ENCODE peak calls at places on chromosomes 11 and 22, in six cellular contexts. Z is IMR-90; F is colonic mucosa; Q is omental fat pad; A is CD8-positive, alpha-beta T cell; G is nephron progenitor cell. J is an unnamed sample.
A peak's percentile ranks its signal among the peaks of the same experiment; 100 is the strongest.

GRCh38 chr11:26580929-26581328 is 8.9 kb upstream of the MUC15 start:
- DNase-seq in Z (no peak), F (no peak), Q (no peak), A (no peak), G (no peak), J (peak; percentile 41)

GRCh38 chr11:126680109-126680508 is 320.5 kb downstream of the KIRREL3 start:
- DNase-seq in Z (peak; percentile 29), F (no peak), Q (no peak), A (no peak), G (no peak), J (no peak)

GRCh38 chr11:63867511-63867910 is 28.6 kb downstream of the MARK2 start:
- DNase-seq in Z (no peak), F (no peak), Q (no peak), A (no peak), G (no peak), J (no peak)

GRCh38 chr22:25690798-25691197 is 51.2 kb upstream of the MYO18B start:
- DNase-seq in Z (no peak), F (no peak), Q (no peak), A (no peak), G (no peak), J (no peak)

GRCh38 chr11:2342557-2342956 is 34.6 kb upstream of the CD81 start:
- DNase-seq in Z (no peak), F (no peak), Q (no peak), A (no peak), G (no peak), J (no peak)

GRCh38 chr22:17980638-17981051 is 43.7 kb downstream of the MICAL3 start:
- DNase-seq in Z (peak; percentile 48), F (peak; percentile 81), Q (no peak), A (peak; percentile 67), G (no peak), J (peak; percentile 44)

GRCh38 chr22:42270178-42270511 is 308 bp downstream of the TCF20 start:
- DNase-seq in Z (no peak), F (no peak), Q (no peak), A (peak; percentile 67), G (no peak), J (peak; percentile 38)

GRCh38 chr11:116122697-116123472 is 618.7 kb upstream of the CADM1 start:
- DNase-seq in Z (no peak), F (peak; percentile 3), Q (no peak), A (no peak), G (no peak), J (no peak)

GRCh38 chr11:32005786-32006406 is 85.0 kb upstream of the RCN1 start:
- DNase-seq in Z (peak; percentile 8), F (no peak), Q (no peak), A (no peak), G (no peak), J (peak; percentile 30)

GRCh38 chr11:118581057-118581456 is 8.8 kb downstream of the ARCN1 start:
- DNase-seq in Z (no peak), F (no peak), Q (no peak), A (no peak), G (no peak), J (no peak)

GRCh38 chr11:64260147-64260708 is 8.9 kb downstream of the PLCB3 start:
- DNase-seq in Z (no peak), F (no peak), Q (no peak), A (no peak), G (no peak), J (no peak)

GRCh38 chr22:17931400-17931825 is 92.9 kb downstream of the MICAL3 start:
- DNase-seq in Z (no peak), F (peak; percentile 44), Q (no peak), A (no peak), G (no peak), J (peak; percentile 38)

GRCh38 chr11:68313574-68314202 is 1.3 kb downstream of the LRP5 start:
- DNase-seq in Z (peak; percentile 30), F (no peak), Q (no peak), A (no peak), G (no peak), J (peak; percentile 28)

GRCh38 chr11:69642549-69642912 is 1.6 kb downstream of the CCND1 start:
- DNase-seq in Z (no peak), F (peak; percentile 67), Q (no peak), A (peak; percentile 57), G (peak; percentile 60), J (no peak)

GRCh38 chr11:66904055-66904454 is 47.2 kb downstream of the LRFN4 start:
- DNase-seq in Z (peak; percentile 23), F (peak; percentile 80), Q (no peak), A (no peak), G (no peak), J (peak; percentile 54)

GRCh38 chr22:44479662-44480061 is 18.4 kb downstream of the RTL6 start:
- DNase-seq in Z (no peak), F (no peak), Q (no peak), A (no peak), G (no peak), J (no peak)

GRCh38 chr11:11636671-11637070 is 14.9 kb upstream of the GALNT18 start:
- DNase-seq in Z (no peak), F (no peak), Q (no peak), A (no peak), G (no peak), J (no peak)

GRCh38 chr11:8640305-8640932 is 42.0 kb downstream of the TRIM66 start:
- DNase-seq in Z (no peak), F (no peak), Q (no peak), A (no peak), G (no peak), J (no peak)

GRCh38 chr22:42645938-42646568 is 3.1 kb downstream of the CYB5R3 start:
- DNase-seq in Z (no peak), F (peak; percentile 71), Q (no peak), A (no peak), G (no peak), J (no peak)

GRCh38 chr11:69880803-69881445 is 61.7 kb upstream of the FGF3 start:
- DNase-seq in Z (no peak), F (no peak), Q (no peak), A (no peak), G (no peak), J (no peak)

GRCh38 chr11:69010964-69011623 is 2.0 kb downstream of the MRGPRF start:
- DNase-seq in Z (peak; percentile 77), F (peak; percentile 77), Q (no peak), A (no peak), G (peak; percentile 80), J (peak; percentile 69)

GRCh38 chr11:97963528-97964331 is 1057.0 kb upstream of the CNTN5 start:
- DNase-seq in Z (peak; percentile 36), F (no peak), Q (no peak), A (no peak), G (no peak), J (no peak)

GRCh38 chr11:63375434-63375833 is 5.8 kb downstream of the SLC22A9 start:
- DNase-seq in Z (no peak), F (no peak), Q (no peak), A (no peak), G (no peak), J (no peak)

GRCh38 chr11:72782081-72782920 is 11.5 kb downstream of the STARD10 start:
- DNase-seq in Z (no peak), F (peak; percentile 86), Q (no peak), A (no peak), G (no peak), J (peak; percentile 40)

GRCh38 chr11:132024587-132025295 is 654.3 kb downstream of the NTM start:
- DNase-seq in Z (peak; percentile 89), F (no peak), Q (no peak), A (no peak), G (no peak), J (peak; percentile 95)

GRCh38 chr11:133681901-133682300 is 149.6 kb upstream of the OPCML start:
- DNase-seq in Z (no peak), F (no peak), Q (no peak), A (no peak), G (no peak), J (no peak)

GRCh38 chr11:36600155-36600554 is 2.1 kb upstream of the RAG2 start:
- DNase-seq in Z (no peak), F (no peak), Q (no peak), A (no peak), G (peak; percentile 3), J (no peak)

GRCh38 chr11:27786864-27787263 is 86.6 kb upstream of the BDNF start:
- DNase-seq in Z (no peak), F (no peak), Q (no peak), A (no peak), G (no peak), J (no peak)

GRCh38 chr11:47184711-47185304 is 1.4 kb downstream of the PACSIN3 start:
- DNase-seq in Z (no peak), F (no peak), Q (no peak), A (no peak), G (peak; percentile 28), J (peak; percentile 40)

GRCh38 chr11:59706518-59707285 is 6.9 kb downstream of the OR10V1 start:
- DNase-seq in Z (peak; percentile 88), F (peak; percentile 72), Q (no peak), A (no peak), G (no peak), J (peak; percentile 95)

GRCh38 chr11:103395612-103396011 is 286.4 kb downstream of the DYNC2H1 start:
- DNase-seq in Z (peak; percentile 69), F (no peak), Q (no peak), A (no peak), G (no peak), J (peak; percentile 75)

GRCh38 chr22:19960491-19961200 is 19.0 kb upstream of the TXNRD2 start:
- DNase-seq in Z (no peak), F (no peak), Q (no peak), A (no peak), G (no peak), J (no peak)
- TF ChIP-seq CTCF in Z (no peak), F (no peak), Q (no peak), A (no peak), G (no peak), J (no peak)

DNA sequence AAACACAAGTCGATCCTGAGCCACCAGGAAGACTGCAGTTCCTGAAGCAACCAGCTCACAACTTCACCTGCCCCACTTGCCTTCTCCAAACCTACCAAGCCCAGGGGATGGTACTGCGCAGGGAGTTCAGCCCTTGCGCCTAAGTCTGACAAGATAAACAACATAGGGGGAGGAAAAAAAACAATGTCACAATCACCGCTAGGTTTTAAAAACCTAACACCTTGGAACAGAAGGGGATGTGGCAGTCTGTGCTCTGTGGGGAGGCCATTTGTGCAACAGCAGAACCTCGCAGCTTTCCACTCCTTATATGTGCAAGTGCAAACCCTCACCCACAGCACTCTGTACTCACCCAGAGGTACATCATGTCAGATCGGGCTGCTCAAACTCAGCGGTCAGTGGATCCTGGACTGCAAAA is 134.2 kb downstream of the RBFOX2 start:
- DNase-seq in Z (no peak), F (no peak), Q (no peak), A (no peak), G (no peak), J (peak; percentile 34)
- TF ChIP-seq CTCF in Z (no peak), F (no peak), Q (no peak), A (no peak), G (no peak), J (peak; percentile 19)

GRCh38 chr11:15189646-15190365 is 75.1 kb downstream of the INSC start:
- DNase-seq in Z (peak; percentile 29), F (no peak), Q (no peak), A (no peak), G (no peak), J (peak; percentile 29)
- TF ChIP-seq CTCF in Z (no peak), F (no peak), Q (no peak), A (no peak), G (no peak), J (no peak)

DNA sequence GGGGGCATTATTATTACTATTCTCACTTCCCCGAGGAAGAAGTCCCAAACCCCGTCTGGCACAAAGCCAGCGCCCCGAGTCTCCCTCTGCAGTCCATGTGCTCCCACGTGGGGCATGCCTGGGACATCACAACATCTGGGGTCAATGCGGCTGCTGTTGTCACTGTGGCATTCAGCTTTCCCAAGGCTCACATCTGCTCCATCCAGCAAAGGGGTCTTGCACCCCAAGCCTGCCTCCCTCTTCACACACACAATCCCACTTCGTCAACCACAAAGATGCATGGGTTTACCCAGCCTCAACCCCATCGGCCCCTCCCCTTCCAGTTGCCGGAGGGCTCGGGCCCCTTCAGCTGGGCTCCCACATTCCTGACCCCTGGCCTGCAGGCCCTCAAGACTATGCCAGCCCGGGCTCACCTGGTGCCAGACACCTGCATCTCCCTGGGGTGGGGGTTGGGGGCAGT is 23.5 kb upstream of the RTN4R start:
- DNase-seq in Z (no peak), F (no peak), Q (no peak), A (no peak), G (no peak), J (no peak)
- TF ChIP-seq CTCF in Z (no peak), F (no peak), Q (no peak), A (no peak), G (no peak), J (no peak)

J was measured in epithelial cell of esophagus.